ENCODE peak calls at places on chromosome 21, in eight cellular contexts. One of them, this sample, is unnamed. For H3K9me3, the result is how much of the 10 kb centered on the place peaks cover.

GRCh38 chr21:35026617-35027557 is 22.2 kb downstream of the RUNX1 start:
- DNase-seq in cardiac muscle cell: peak
- DNase-seq in A549: no peak
- DNase-seq in lower lobe of right lung: peak
- DNase-seq in mammary epithelial cell: no peak
- DNase-seq in uterus: no peak
- DNase-seq in effector memory CD4-positive, alpha-beta T cell: peak
- DNase-seq in SK-N-SH: no peak
- DNase-seq in this sample: peak

GRCh38 chr21:35399706-35400105 is 350.6 kb upstream of the RUNX1 start:
- DNase-seq in cardiac muscle cell: no peak
- DNase-seq in uterus: no peak
- DNase-seq in SK-N-SH: no peak
- DNase-seq in mammary epithelial cell: no peak
- DNase-seq in lower lobe of right lung: no peak
- DNase-seq in effector memory CD4-positive, alpha-beta T cell: no peak
- DNase-seq in A549: no peak
- DNase-seq in this sample: no peak

GRCh38 chr21:34579411-34579810 is 35.5 kb downstream of the RCAN1 start:
- DNase-seq in mammary epithelial cell: peak
- DNase-seq in SK-N-SH: no peak
- DNase-seq in lower lobe of right lung: no peak
- DNase-seq in cardiac muscle cell: peak
- DNase-seq in A549: no peak
- DNase-seq in uterus: no peak
- DNase-seq in effector memory CD4-positive, alpha-beta T cell: no peak
- DNase-seq in this sample: no peak

GRCh38 chr21:16571594-16571993 is 841.8 kb downstream of the USP25 start:
- DNase-seq in effector memory CD4-positive, alpha-beta T cell: no peak
- DNase-seq in A549: no peak
- DNase-seq in cardiac muscle cell: no peak
- DNase-seq in SK-N-SH: no peak
- DNase-seq in mammary epithelial cell: no peak
- DNase-seq in lower lobe of right lung: no peak
- DNase-seq in uterus: no peak
- DNase-seq in this sample: no peak

GRCh38 chr21:25934771-25935224 is 200.0 kb downstream of the GABPA start:
- DNase-seq in SK-N-SH: no peak
- DNase-seq in lower lobe of right lung: peak
- DNase-seq in effector memory CD4-positive, alpha-beta T cell: no peak
- DNase-seq in A549: peak
- DNase-seq in cardiac muscle cell: peak
- DNase-seq in uterus: peak
- DNase-seq in mammary epithelial cell: peak
- DNase-seq in this sample: peak

GRCh38 chr21:14215971-14216621 is at the start of gene RBM11:
- DNase-seq in lower lobe of right lung: peak
- DNase-seq in effector memory CD4-positive, alpha-beta T cell: peak
- DNase-seq in uterus: peak
- DNase-seq in mammary epithelial cell: peak
- DNase-seq in cardiac muscle cell: peak
- DNase-seq in SK-N-SH: peak
- DNase-seq in A549: peak
- DNase-seq in this sample: no peak

GRCh38 chr21:17495680-17496079 is 17.2 kb upstream of the CXADR start:
- DNase-seq in uterus: no peak
- DNase-seq in lower lobe of right lung: no peak
- DNase-seq in cardiac muscle cell: peak
- DNase-seq in SK-N-SH: no peak
- DNase-seq in A549: no peak
- DNase-seq in mammary epithelial cell: no peak
- DNase-seq in effector memory CD4-positive, alpha-beta T cell: no peak
- DNase-seq in this sample: no peak

GRCh38 chr21:37927711-37928110 is 11.5 kb upstream of the KCNJ6 start:
- DNase-seq in uterus: no peak
- DNase-seq in A549: no peak
- DNase-seq in mammary epithelial cell: peak
- DNase-seq in effector memory CD4-positive, alpha-beta T cell: no peak
- DNase-seq in lower lobe of right lung: no peak
- DNase-seq in SK-N-SH: no peak
- DNase-seq in cardiac muscle cell: no peak
- DNase-seq in this sample: no peak

GRCh38 chr21:16792155-16792554 is 720.7 kb upstream of the CXADR start:
- DNase-seq in A549: no peak
- DNase-seq in mammary epithelial cell: no peak
- DNase-seq in SK-N-SH: no peak
- DNase-seq in lower lobe of right lung: no peak
- DNase-seq in uterus: no peak
- DNase-seq in effector memory CD4-positive, alpha-beta T cell: no peak
- DNase-seq in cardiac muscle cell: no peak
- DNase-seq in this sample: no peak

GRCh38 chr21:29453511-29453910 is 154.8 kb downstream of the BACH1 start:
- DNase-seq in SK-N-SH: no peak
- DNase-seq in uterus: no peak
- DNase-seq in cardiac muscle cell: no peak
- DNase-seq in A549: no peak
- DNase-seq in mammary epithelial cell: no peak
- DNase-seq in lower lobe of right lung: no peak
- DNase-seq in effector memory CD4-positive, alpha-beta T cell: no peak
- DNase-seq in this sample: no peak

GRCh38 chr21:37607081-37607480 is 240.5 kb downstream of the DYRK1A start:
- DNase-seq in mammary epithelial cell: no peak
- DNase-seq in A549: no peak
- DNase-seq in uterus: no peak
- DNase-seq in SK-N-SH: no peak
- DNase-seq in effector memory CD4-positive, alpha-beta T cell: no peak
- DNase-seq in lower lobe of right lung: no peak
- DNase-seq in cardiac muscle cell: no peak
- DNase-seq in this sample: no peak

GRCh38 chr21:37071561-37072238 is 1.2 kb downstream of the PIGP start:
- DNase-seq in uterus: peak
- DNase-seq in SK-N-SH: peak
- DNase-seq in cardiac muscle cell: peak
- DNase-seq in A549: peak
- DNase-seq in lower lobe of right lung: peak
- DNase-seq in effector memory CD4-positive, alpha-beta T cell: no peak
- DNase-seq in mammary epithelial cell: peak
- DNase-seq in this sample: peak

GRCh38 chr21:32966120-32966519 is 59.6 kb upstream of the OLIG2 start:
- DNase-seq in uterus: no peak
- DNase-seq in SK-N-SH: no peak
- DNase-seq in A549: no peak
- DNase-seq in cardiac muscle cell: no peak
- DNase-seq in lower lobe of right lung: no peak
- DNase-seq in effector memory CD4-positive, alpha-beta T cell: no peak
- DNase-seq in mammary epithelial cell: no peak
- DNase-seq in this sample: no peak
- H3K27ac ChIP-seq in uterus: no peak
- H3K27ac ChIP-seq in SK-N-SH: no peak
- H3K27ac ChIP-seq in A549: no peak
- H3K27ac ChIP-seq in cardiac muscle cell: no peak
- H3K27ac ChIP-seq in lower lobe of right lung: no peak
- H3K27ac ChIP-seq in effector memory CD4-positive, alpha-beta T cell: no peak
- H3K27ac ChIP-seq in mammary epithelial cell: no peak
- H3K27ac ChIP-seq in this sample: no peak

GRCh38 chr21:10640446-10640845 is 119.1 kb downstream of the TPTE start:
- DNase-seq in cardiac muscle cell: no peak
- DNase-seq in SK-N-SH: no peak
- DNase-seq in mammary epithelial cell: no peak
- DNase-seq in effector memory CD4-positive, alpha-beta T cell: no peak
- DNase-seq in uterus: no peak
- DNase-seq in lower lobe of right lung: no peak
- DNase-seq in A549: no peak
- DNase-seq in this sample: no peak
- H3K9me3 ChIP-seq in cardiac muscle cell: under half
- H3K9me3 ChIP-seq in SK-N-SH: under half
- H3K9me3 ChIP-seq in mammary epithelial cell: half or more
- H3K9me3 ChIP-seq in effector memory CD4-positive, alpha-beta T cell: under half
- H3K9me3 ChIP-seq in uterus: under half
- H3K9me3 ChIP-seq in lower lobe of right lung: under half
- H3K9me3 ChIP-seq in A549: under half
- H3K9me3 ChIP-seq in this sample: under half

GRCh38 chr21:45352621-45353125 is 52.3 kb upstream of the COL18A1 start:
- DNase-seq in lower lobe of right lung: peak
- DNase-seq in effector memory CD4-positive, alpha-beta T cell: no peak
- DNase-seq in mammary epithelial cell: no peak
- DNase-seq in SK-N-SH: peak
- DNase-seq in uterus: no peak
- DNase-seq in A549: no peak
- DNase-seq in cardiac muscle cell: no peak
- DNase-seq in this sample: no peak
- H3K27ac ChIP-seq in lower lobe of right lung: no peak
- H3K27ac ChIP-seq in effector memory CD4-positive, alpha-beta T cell: no peak
- H3K27ac ChIP-seq in mammary epithelial cell: no peak
- H3K27ac ChIP-seq in SK-N-SH: no peak
- H3K27ac ChIP-seq in uterus: no peak
- H3K27ac ChIP-seq in A549: no peak
- H3K27ac ChIP-seq in cardiac muscle cell: no peak
- H3K27ac ChIP-seq in this sample: no peak

GRCh38 chr21:44625756-44626155 is 1.1 kb upstream of the KRTAP10-9 start:
- DNase-seq in A549: no peak
- DNase-seq in mammary epithelial cell: no peak
- DNase-seq in uterus: no peak
- DNase-seq in effector memory CD4-positive, alpha-beta T cell: no peak
- DNase-seq in SK-N-SH: no peak
- DNase-seq in lower lobe of right lung: no peak
- DNase-seq in cardiac muscle cell: no peak
- DNase-seq in this sample: no peak

GRCh38 chr21:44626262-44626661 is 631 bp upstream of the KRTAP10-9 start:
- DNase-seq in mammary epithelial cell: no peak
- DNase-seq in cardiac muscle cell: no peak
- DNase-seq in lower lobe of right lung: no peak
- DNase-seq in uterus: no peak
- DNase-seq in A549: no peak
- DNase-seq in SK-N-SH: no peak
- DNase-seq in effector memory CD4-positive, alpha-beta T cell: no peak
- DNase-seq in this sample: no peak

GRCh38 chr21:44626673-44627143 is at the start of gene KRTAP10-9:
- DNase-seq in cardiac muscle cell: no peak
- DNase-seq in A549: no peak
- DNase-seq in mammary epithelial cell: no peak
- DNase-seq in effector memory CD4-positive, alpha-beta T cell: no peak
- DNase-seq in SK-N-SH: no peak
- DNase-seq in uterus: no peak
- DNase-seq in lower lobe of right lung: no peak
- DNase-seq in this sample: no peak

GRCh38 chr21:44619886-44620285 is 7.0 kb upstream of the KRTAP10-9 start:
- DNase-seq in lower lobe of right lung: no peak
- DNase-seq in SK-N-SH: no peak
- DNase-seq in uterus: no peak
- DNase-seq in mammary epithelial cell: no peak
- DNase-seq in effector memory CD4-positive, alpha-beta T cell: no peak
- DNase-seq in cardiac muscle cell: no peak
- DNase-seq in A549: no peak
- DNase-seq in this sample: no peak

GRCh38 chr21:44623575-44623974 is 3.3 kb upstream of the KRTAP10-9 start:
- DNase-seq in SK-N-SH: no peak
- DNase-seq in uterus: no peak
- DNase-seq in effector memory CD4-positive, alpha-beta T cell: no peak
- DNase-seq in lower lobe of right lung: no peak
- DNase-seq in mammary epithelial cell: no peak
- DNase-seq in cardiac muscle cell: no peak
- DNase-seq in A549: no peak
- DNase-seq in this sample: no peak
- H3K9me3 ChIP-seq in SK-N-SH: under half
- H3K9me3 ChIP-seq in uterus: under half
- H3K9me3 ChIP-seq in effector memory CD4-positive, alpha-beta T cell: under half
- H3K9me3 ChIP-seq in lower lobe of right lung: under half
- H3K9me3 ChIP-seq in mammary epithelial cell: under half
- H3K9me3 ChIP-seq in cardiac muscle cell: under half
- H3K9me3 ChIP-seq in A549: under half
- H3K9me3 ChIP-seq in this sample: under half

DNA sequence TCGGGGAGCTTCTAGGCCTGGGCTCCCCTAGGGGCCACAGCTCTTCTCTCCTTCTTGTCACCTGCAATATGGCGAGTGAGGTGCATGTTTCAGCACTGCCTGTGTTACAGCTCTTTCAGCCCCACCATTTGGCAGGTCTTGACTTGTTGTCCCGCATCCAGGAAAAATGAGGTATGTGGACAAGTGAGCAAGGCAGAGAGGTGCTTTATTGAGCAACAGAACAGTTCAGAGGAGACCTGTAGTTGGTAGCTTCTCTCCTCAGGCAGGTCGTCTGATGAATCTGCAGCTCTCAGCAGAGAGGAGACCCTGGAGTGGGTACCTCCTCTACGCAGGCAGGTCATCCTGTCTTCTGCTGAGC is 208.2 kb upstream of the USP25 start:
- DNase-seq in SK-N-SH: no peak
- DNase-seq in A549: no peak
- DNase-seq in lower lobe of right lung: no peak
- DNase-seq in mammary epithelial cell: peak
- DNase-seq in uterus: no peak
- DNase-seq in cardiac muscle cell: no peak
- DNase-seq in effector memory CD4-positive, alpha-beta T cell: no peak
- DNase-seq in this sample: no peak
- H3K27ac ChIP-seq in SK-N-SH: no peak
- H3K27ac ChIP-seq in A549: no peak
- H3K27ac ChIP-seq in lower lobe of right lung: no peak
- H3K27ac ChIP-seq in mammary epithelial cell: no peak
- H3K27ac ChIP-seq in uterus: no peak
- H3K27ac ChIP-seq in cardiac muscle cell: no peak
- H3K27ac ChIP-seq in effector memory CD4-positive, alpha-beta T cell: no peak
- H3K27ac ChIP-seq in this sample: no peak

GRCh38 chr21:20874202-20874601 is 124.0 kb upstream of the NCAM2 start:
- DNase-seq in SK-N-SH: no peak
- DNase-seq in uterus: no peak
- DNase-seq in effector memory CD4-positive, alpha-beta T cell: no peak
- DNase-seq in cardiac muscle cell: no peak
- DNase-seq in mammary epithelial cell: no peak
- DNase-seq in lower lobe of right lung: no peak
- DNase-seq in A549: no peak
- DNase-seq in this sample: no peak
- H3K9me3 ChIP-seq in SK-N-SH: under half
- H3K9me3 ChIP-seq in uterus: under half
- H3K9me3 ChIP-seq in effector memory CD4-positive, alpha-beta T cell: under half
- H3K9me3 ChIP-seq in cardiac muscle cell: under half
- H3K9me3 ChIP-seq in mammary epithelial cell: under half
- H3K9me3 ChIP-seq in lower lobe of right lung: under half
- H3K9me3 ChIP-seq in A549: under half
- H3K9me3 ChIP-seq in this sample: under half

DNA sequence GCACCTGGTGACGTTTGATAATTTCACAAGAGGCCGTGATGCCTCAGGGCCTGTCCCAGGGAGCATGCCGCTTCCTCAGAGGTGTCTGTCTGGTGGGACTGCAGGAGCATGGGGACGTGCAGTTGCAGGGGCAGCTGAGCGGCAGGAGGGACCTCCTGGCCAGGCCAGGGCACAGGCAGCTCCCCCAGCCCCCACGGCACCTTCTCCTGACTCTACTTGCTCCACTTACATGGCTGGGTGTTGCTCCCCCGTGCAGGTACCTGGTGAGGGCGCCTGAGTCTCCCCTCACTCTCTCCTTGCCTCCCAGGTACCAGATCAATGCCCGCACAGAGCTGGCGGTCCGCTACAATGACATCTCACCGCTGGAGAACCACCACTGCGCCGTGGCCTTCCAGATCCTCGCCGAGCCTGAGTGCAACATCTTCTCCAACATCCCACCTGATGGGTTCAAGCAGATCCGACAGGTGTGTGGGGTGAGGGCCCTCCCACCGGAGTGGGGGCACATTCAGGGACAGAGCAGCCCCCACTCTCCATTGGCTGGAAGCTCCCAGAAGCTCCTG is 108.4 kb downstream of the PDE9A start:
- DNase-seq in lower lobe of right lung: peak
- DNase-seq in effector memory CD4-positive, alpha-beta T cell: no peak
- DNase-seq in SK-N-SH: no peak
- DNase-seq in uterus: no peak
- DNase-seq in mammary epithelial cell: no peak
- DNase-seq in cardiac muscle cell: no peak
- DNase-seq in A549: no peak
- DNase-seq in this sample: no peak
- H3K27ac ChIP-seq in lower lobe of right lung: no peak
- H3K27ac ChIP-seq in effector memory CD4-positive, alpha-beta T cell: no peak
- H3K27ac ChIP-seq in SK-N-SH: no peak
- H3K27ac ChIP-seq in uterus: no peak
- H3K27ac ChIP-seq in mammary epithelial cell: no peak
- H3K27ac ChIP-seq in cardiac muscle cell: no peak
- H3K27ac ChIP-seq in A549: no peak
- H3K27ac ChIP-seq in this sample: no peak

This sample was measured in tibial artery.